ENCODE peak calls at places on chromosomes 13 and 19, in four cellular contexts. O is mammary epithelial cell, B is GM06990, P is IMR-90. F is an unnamed sample.
A peak's percentile ranks its signal among the peaks of the same experiment; 100 is the strongest.

GRCh38 chr19:54684537-54684936 is 21.8 kb downstream of the LILRB4 start:
- DNase-seq in O (peak; percentile 11), B (no peak), P (no peak), F (peak; percentile 50)

GRCh38 chr19:43446746-43447489 is 18.5 kb downstream of the LYPD3 start:
- DNase-seq in O (peak; percentile 62), B (peak; percentile 38), P (peak; percentile 65), F (peak; percentile 84)

GRCh38 chr13:71797487-71797886 is 69.5 kb downstream of the DACH1 start:
- DNase-seq in O (no peak), B (no peak), P (no peak), F (no peak)

GRCh38 chr13:113374511-113375175 is 10.7 kb upstream of the GRTP1 start:
- DNase-seq in O (no peak), B (no peak), P (no peak), F (no peak)

GRCh38 chr13:102707465-102707864 is 12.6 kb upstream of the METTL21C start:
- DNase-seq in O (peak; percentile 90), B (no peak), P (peak; percentile 94), F (no peak)

GRCh38 chr13:49258097-49258796 is 10.5 kb downstream of the CDADC1 start:
- DNase-seq in O (no peak), B (no peak), P (no peak), F (no peak)

GRCh38 chr13:21894091-21894490 is 223.2 kb downstream of the FGF9 start:
- DNase-seq in O (no peak), B (no peak), P (no peak), F (no peak)

GRCh38 chr13:113029487-113030258 is 60.7 kb downstream of the MCF2L start:
- DNase-seq in O (no peak), B (peak; percentile 38), P (no peak), F (peak; percentile 77)

GRCh38 chr19:18262917-18263316 is 11.3 kb downstream of the IQCN start:
- DNase-seq in O (no peak), B (no peak), P (no peak), F (no peak)

GRCh38 chr13:75792526-75793187 is 156.5 kb downstream of the LMO7 start:
- DNase-seq in O (no peak), B (no peak), P (peak; percentile 56), F (no peak)

GRCh38 chr13:20128459-20128927 is 32.4 kb downstream of the GJA3 start:
- DNase-seq in O (no peak), B (no peak), P (no peak), F (no peak)

GRCh38 chr13:106597190-106597589 is 29.3 kb upstream of the ARGLU1 start:
- DNase-seq in O (no peak), B (no peak), P (no peak), F (no peak)

GRCh38 chr13:112968380-112968909 is 569 bp upstream of the MCF2L start:
- DNase-seq in O (no peak), B (no peak), P (no peak), F (peak; percentile 61)

GRCh38 chr19:55684946-55685681 is 10.1 kb downstream of the EPN1 start:
- DNase-seq in O (no peak), B (peak; percentile 11), P (no peak), F (no peak)

GRCh38 chr19:6453951-6454565 is 5.5 kb downstream of the SLC25A23 start:
- DNase-seq in O (no peak), B (no peak), P (no peak), F (no peak)

GRCh38 chr19:36009220-36009619 is 607 bp upstream of the SYNE4 start:
- DNase-seq in O (no peak), B (peak; percentile 59), P (peak; percentile 48), F (peak; percentile 86)

GRCh38 chr13:111204438-111205177 is 89.5 kb downstream of the ARHGEF7 start:
- DNase-seq in O (peak; percentile 40), B (no peak), P (peak; percentile 84), F (no peak)

GRCh38 chr13:52449323-52450011 is 967 bp downstream of the VPS36 start:
- DNase-seq in O (peak; percentile 20), B (no peak), P (no peak), F (no peak)

GRCh38 chr19:15225797-15226196 is 6.5 kb downstream of the EPHX3 start:
- DNase-seq in O (no peak), B (no peak), P (no peak), F (no peak)

GRCh38 chr13:33285420-33286124 is at the start of gene STARD13:
- DNase-seq in O (peak; percentile 96), B (peak; percentile 30), P (peak; percentile 98), F (peak; percentile 29)

GRCh38 chr19:12825259-12826131 is 8.9 kb downstream of the RTBDN start:
- DNase-seq in O (no peak), B (no peak), P (no peak), F (peak; percentile 62)

DNA sequence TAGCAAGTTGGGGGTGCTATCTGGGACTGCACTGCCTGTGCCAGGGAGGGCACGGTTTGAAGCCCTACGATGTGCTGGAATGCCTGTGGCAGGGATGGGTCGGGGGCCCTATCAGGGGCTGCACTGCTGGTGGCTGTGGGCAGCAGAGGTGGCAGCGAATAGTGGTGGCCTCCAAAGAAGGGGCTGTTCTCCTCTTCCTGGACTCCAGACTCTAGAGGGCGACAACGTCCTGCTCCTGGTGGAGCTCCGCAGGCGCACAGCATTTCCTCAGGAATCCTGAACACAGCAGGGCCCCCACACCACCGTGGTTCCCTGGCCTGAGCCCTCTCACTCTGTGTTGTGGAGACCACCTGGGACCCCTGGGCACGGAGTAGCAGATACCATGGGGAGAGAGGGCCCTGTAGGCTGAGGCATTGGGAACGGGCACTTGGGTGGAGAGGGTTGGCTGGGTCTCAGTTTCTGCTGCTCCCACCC is 145.6 kb downstream of the TNFRSF19 start:
- DNase-seq in O (no peak), B (no peak), P (no peak), F (peak; percentile 53)
- TF ChIP-seq CTCF in O (peak; percentile 48), B (peak; percentile 35), P (peak; percentile 25), F (peak; percentile 13)

DNA sequence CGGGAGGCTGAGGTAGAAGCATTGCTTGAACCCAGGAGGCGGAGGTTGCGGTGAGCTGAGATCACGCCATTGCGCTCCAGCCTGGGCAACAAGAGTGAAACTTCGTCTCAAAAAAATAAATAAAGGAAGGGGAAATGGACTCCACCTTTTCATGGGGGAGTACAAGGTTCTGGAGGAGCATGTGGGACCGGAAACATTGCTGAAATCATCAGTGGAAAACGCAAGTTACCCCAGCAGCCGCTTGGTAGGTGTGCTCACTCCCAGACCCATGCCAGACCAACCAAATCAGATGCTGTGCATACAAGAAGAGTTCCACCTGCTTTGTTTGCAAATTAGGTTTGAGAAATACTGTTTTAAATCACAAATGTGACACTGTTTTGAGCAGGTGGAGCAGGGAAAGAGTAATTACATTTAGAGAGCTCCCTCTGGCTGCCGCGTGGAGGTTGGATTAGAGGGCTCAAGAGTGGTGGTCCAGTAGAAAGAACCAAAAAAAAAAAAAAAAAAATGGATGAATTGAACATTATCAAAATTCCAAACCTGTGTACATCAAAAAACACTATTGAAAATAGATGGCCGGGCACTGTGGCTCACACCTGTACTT is 4.9 kb downstream of the ERICH4 start:
- DNase-seq in O (no peak), B (no peak), P (no peak), F (no peak)
- TF ChIP-seq CTCF in O (peak; percentile 11), B (no peak), P (no peak), F (no peak)

DNA sequence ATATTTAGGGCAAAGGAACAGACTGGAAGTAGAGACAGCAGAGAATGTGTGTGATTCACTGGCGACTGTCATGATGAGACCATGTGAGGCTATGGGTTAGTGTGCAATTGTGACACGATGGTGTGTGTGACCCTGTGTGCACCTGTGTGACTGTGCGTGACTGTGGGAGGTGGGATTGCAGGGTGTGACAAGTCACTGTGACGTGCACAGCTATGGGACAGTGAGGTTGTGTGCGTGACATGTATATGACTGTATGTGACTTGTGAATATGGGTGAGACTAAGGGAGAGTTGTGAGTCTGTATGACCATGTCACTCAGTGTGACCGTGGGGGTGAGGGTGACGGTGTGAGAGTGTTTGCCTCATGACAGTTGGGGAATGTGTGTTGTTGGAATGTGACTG is 3.4 kb upstream of the GIPR start:
- DNase-seq in O (no peak), B (no peak), P (no peak), F (no peak)
- TF ChIP-seq CTCF in O (no peak), B (no peak), P (no peak), F (no peak)

GRCh38 chr19:51978882-51979281 is 7.8 kb downstream of the ZNF350 start:
- DNase-seq in O (no peak), B (no peak), P (no peak), F (no peak)
- TF ChIP-seq CTCF in O (no peak), B (no peak), P (no peak), F (no peak)

GRCh38 chr13:47121092-47121763 is 224.4 kb upstream of the HTR2A start:
- DNase-seq in O (peak; percentile 21), B (no peak), P (no peak), F (no peak)

GRCh38 chr13:47126432-47126831 is 229.6 kb upstream of the HTR2A start:
- DNase-seq in O (no peak), B (no peak), P (no peak), F (no peak)
- TF ChIP-seq CTCF in O (peak; percentile 4), B (peak; percentile 18), P (peak; percentile 18), F (peak; percentile 11)

GRCh38 chr13:34941436-34941834 is 635 bp upstream of the NBEA start:
- DNase-seq in O (no peak), B (no peak), P (no peak), F (no peak)

GRCh38 chr13:34942732-34943674 is 933 bp downstream of the NBEA start:
- DNase-seq in O (no peak), B (peak; percentile 46), P (no peak), F (peak; percentile 28)

GRCh38 chr13:34939771-34940170 is 2.3 kb upstream of the NBEA start:
- DNase-seq in O (no peak), B (no peak), P (no peak), F (no peak)

GRCh38 chr13:34943675-34944634 is 1.9 kb downstream of the NBEA start:
- DNase-seq in O (no peak), B (peak; percentile 40), P (no peak), F (no peak)

DNA sequence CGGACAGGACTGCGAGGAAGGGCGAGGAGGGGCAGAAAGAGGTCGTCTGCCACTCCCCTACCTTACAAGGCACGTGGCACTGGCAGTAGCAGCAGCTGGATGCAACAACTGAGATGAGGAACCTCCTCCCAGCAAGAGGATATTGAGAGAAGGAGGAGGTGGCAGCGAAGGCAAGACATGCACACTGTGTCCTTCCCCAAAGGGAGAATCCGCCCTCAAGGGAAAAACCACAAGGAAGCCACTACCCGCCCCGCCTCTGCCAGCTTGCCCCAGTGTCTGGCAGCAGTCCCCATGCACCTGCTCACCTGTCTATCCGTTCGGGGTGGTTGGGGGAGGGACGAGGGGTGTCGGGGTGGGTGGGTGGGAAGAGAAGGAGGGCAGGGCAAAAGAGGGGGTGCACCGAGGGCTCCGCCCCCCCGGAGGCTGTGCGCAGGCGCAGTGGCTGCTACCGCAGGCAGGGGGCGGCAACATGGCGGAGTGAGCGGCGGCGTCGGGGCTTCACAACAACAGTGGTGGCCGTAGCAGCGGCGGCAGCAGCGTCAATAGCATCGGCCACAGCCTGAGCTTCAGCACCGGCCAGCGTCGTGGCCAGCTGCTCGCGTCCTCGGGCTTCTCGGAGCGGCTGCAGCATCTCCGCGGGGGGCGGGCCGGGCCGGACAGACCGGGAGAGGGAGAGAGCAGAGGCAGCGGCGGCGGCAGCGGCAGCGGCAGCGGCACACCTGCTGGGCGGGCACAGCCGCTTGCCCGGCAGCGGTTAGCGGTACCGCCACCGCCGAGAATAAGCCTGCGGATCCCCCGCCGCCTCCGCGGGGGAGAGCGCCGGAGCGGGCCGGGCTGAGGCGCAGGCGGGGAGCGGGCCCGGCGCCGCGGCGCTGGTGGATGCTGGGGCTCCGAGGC is at the start of gene NBEA:
- DNase-seq in O (peak; percentile 55), B (peak; percentile 90), P (peak; percentile 38), F (peak; percentile 88)
- TF ChIP-seq CTCF in O (no peak), B (peak; percentile 5), P (no peak), F (no peak)

F was measured in GM13976.